ENCODE peak calls at places on chromosomes 7 and 10, in six cellular contexts. J, Z, N, K, W and Q are unnamed samples.

GRCh38 chr10:130493446-130494198 is 357.4 kb downstream of the GLRX3 start:
- DNase-seq in J (no peak), Z (no peak), N (no peak), K (no peak), W (peak), Q (no peak)

GRCh38 chr10:48976208-48976607 is 36.6 kb upstream of the LRRC18 start:
- DNase-seq in J (peak), Z (no peak), N (peak), K (no peak), W (no peak), Q (no peak)

GRCh38 chr7:122316467-122317394 is 12.2 kb upstream of the FEZF1 start:
- DNase-seq in J (no peak), Z (no peak), N (no peak), K (peak), W (no peak), Q (no peak)

GRCh38 chr10:74936577-74937445 is 110.4 kb downstream of the KAT6B start:
- DNase-seq in J (no peak), Z (no peak), N (peak), K (no peak), W (no peak), Q (no peak)

GRCh38 chr7:45983720-45984032 is 62.6 kb upstream of the IGFBP3 start:
- DNase-seq in J (no peak), Z (no peak), N (no peak), K (no peak), W (no peak), Q (no peak)

GRCh38 chr7:138383166-138383565 is 76.9 kb upstream of the TRIM24 start:
- DNase-seq in J (no peak), Z (no peak), N (no peak), K (no peak), W (no peak), Q (no peak)

GRCh38 chr7:16422917-16423316 is 1.6 kb upstream of the CRPPA start:
- DNase-seq in J (no peak), Z (no peak), N (no peak), K (no peak), W (no peak), Q (no peak)

GRCh38 chr10:22670796-22671195 is 43.6 kb downstream of the PIP4K2A start:
- DNase-seq in J (no peak), Z (no peak), N (peak), K (no peak), W (no peak), Q (no peak)

GRCh38 chr7:2266911-2267310 is 24.9 kb downstream of the NUDT1 start:
- DNase-seq in J (no peak), Z (no peak), N (peak), K (no peak), W (no peak), Q (no peak)

GRCh38 chr7:69599211-69599878 is 1.1 kb downstream of the AUTS2 start:
- DNase-seq in J (peak), Z (no peak), N (no peak), K (no peak), W (peak), Q (peak)

GRCh38 chr10:80146918-80147317 is 14.4 kb downstream of the PLAC9 start:
- DNase-seq in J (no peak), Z (no peak), N (no peak), K (no peak), W (no peak), Q (no peak)

GRCh38 chr10:30999084-30999712 is 32.5 kb downstream of the ZNF438 start:
- DNase-seq in J (no peak), Z (no peak), N (peak), K (no peak), W (no peak), Q (no peak)

GRCh38 chr10:15879663-15880062 is 19.4 kb upstream of the MINDY3 start:
- DNase-seq in J (no peak), Z (no peak), N (no peak), K (no peak), W (no peak), Q (no peak)

GRCh38 chr7:114925443-114925842 is 3.5 kb downstream of the MDFIC start:
- DNase-seq in J (no peak), Z (no peak), N (no peak), K (no peak), W (no peak), Q (no peak)

GRCh38 chr10:14530465-14530864 is 199.7 kb upstream of the FRMD4A start:
- DNase-seq in J (no peak), Z (no peak), N (peak), K (no peak), W (no peak), Q (no peak)

GRCh38 chr7:55074008-55074499 is 55.2 kb downstream of the EGFR start:
- DNase-seq in J (peak), Z (peak), N (peak), K (peak), W (no peak), Q (no peak)

GRCh38 chr7:33982425-33982786 is 77.1 kb downstream of the BMPER start:
- DNase-seq in J (no peak), Z (no peak), N (peak), K (no peak), W (no peak), Q (no peak)

GRCh38 chr10:59750155-59750945 is 2.9 kb downstream of the MRLN start:
- DNase-seq in J (no peak), Z (no peak), N (peak), K (no peak), W (no peak), Q (no peak)

GRCh38 chr7:45881280-45881758 is 7.0 kb upstream of the IGFBP1 start:
- DNase-seq in J (no peak), Z (no peak), N (no peak), K (no peak), W (no peak), Q (no peak)

GRCh38 chr7:2517004-2517403 is 2.6 kb upstream of the LFNG start:
- DNase-seq in J (no peak), Z (no peak), N (peak), K (no peak), W (no peak), Q (no peak)

GRCh38 chr7:155002411-155003214 is at the start of gene PAXIP1:
- DNase-seq in J (peak), Z (peak), N (peak), K (peak), W (peak), Q (peak)

GRCh38 chr7:105027176-105027853 is 13.3 kb downstream of the KMT2E start:
- DNase-seq in J (no peak), Z (no peak), N (no peak), K (no peak), W (no peak), Q (no peak)

GRCh38 chr7:36085096-36085495 is 68.0 kb upstream of the EEPD1 start:
- DNase-seq in J (no peak), Z (no peak), N (no peak), K (no peak), W (no peak), Q (no peak)

GRCh38 chr7:29878081-29878688 is 71.9 kb downstream of the WIPF3 start:
- DNase-seq in J (no peak), Z (no peak), N (peak), K (no peak), W (no peak), Q (no peak)

GRCh38 chr7:7884855-7885254 is 83.7 kb upstream of the GLCCI1 start:
- DNase-seq in J (no peak), Z (no peak), N (peak), K (no peak), W (no peak), Q (no peak)

GRCh38 chr7:157250605-157251228 is 86.1 kb upstream of the DNAJB6 start:
- DNase-seq in J (no peak), Z (peak), N (peak), K (peak), W (no peak), Q (no peak)

GRCh38 chr7:23299770-23300300 is 696 bp downstream of the MALSU1 start:
- DNase-seq in J (no peak), Z (no peak), N (peak), K (no peak), W (no peak), Q (no peak)

GRCh38 chr7:82154728-82155127 is 288.8 kb downstream of the CACNA2D1 start:
- DNase-seq in J (no peak), Z (no peak), N (no peak), K (no peak), W (no peak), Q (no peak)

GRCh38 chr7:17677408-17677807 is 262.9 kb downstream of the SNX13 start:
- DNase-seq in J (no peak), Z (no peak), N (peak), K (no peak), W (no peak), Q (no peak)

GRCh38 chr7:94355389-94355788 is 39.3 kb upstream of the COL1A2 start:
- DNase-seq in J (no peak), Z (no peak), N (peak), K (no peak), W (no peak), Q (no peak)

GRCh38 chr7:6413637-6414036 is 34.1 kb downstream of the DAGLB start:
- DNase-seq in J (no peak), Z (no peak), N (no peak), K (no peak), W (no peak), Q (no peak)

GRCh38 chr7:13117103-13117502 is 429.7 kb downstream of the ARL4A start:
- DNase-seq in J (no peak), Z (no peak), N (peak), K (no peak), W (no peak), Q (no peak)

GRCh38 chr10:13882112-13882711 is 295.4 kb downstream of the PRPF18 start:
- DNase-seq in J (no peak), Z (no peak), N (peak), K (no peak), W (no peak), Q (no peak)

DNA sequence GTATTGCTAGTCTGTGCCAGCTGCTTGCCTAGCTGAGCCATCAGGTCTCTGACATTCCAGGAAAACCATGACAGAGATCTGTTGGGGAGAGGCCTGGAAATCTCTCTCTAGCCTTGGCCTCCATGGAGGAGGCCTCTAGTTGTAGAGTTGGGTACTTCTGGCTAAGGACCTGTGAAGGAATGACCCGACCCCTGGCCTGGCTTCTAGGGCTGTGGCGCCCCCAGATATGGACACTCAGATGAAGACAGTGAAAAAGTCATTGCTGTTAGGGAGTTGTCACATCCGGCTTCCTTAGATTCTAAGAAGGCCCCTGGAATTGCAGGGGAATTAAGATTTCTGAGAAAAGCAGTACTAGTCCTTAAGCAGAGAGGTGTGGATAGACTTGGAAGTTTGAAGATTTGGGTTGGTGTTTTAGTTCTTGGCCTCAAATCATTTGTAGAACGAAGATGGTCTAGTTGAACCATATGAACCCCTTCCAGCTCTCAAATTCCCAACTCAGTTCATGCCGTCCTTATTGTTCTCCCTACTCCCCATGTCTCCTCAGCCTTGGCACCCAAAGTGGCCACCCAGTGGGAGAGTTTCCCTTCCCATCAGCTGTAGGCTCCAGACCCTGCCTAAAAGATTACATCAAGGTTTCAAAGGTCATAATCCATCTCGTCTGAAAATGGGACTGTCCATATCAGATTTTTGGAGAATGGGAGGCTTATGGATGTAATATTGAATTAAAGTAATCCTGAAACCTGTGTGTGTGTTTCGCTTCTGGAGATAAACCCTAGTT is 7.0 kb downstream of the HHEX start:
- DNase-seq in J (no peak), Z (no peak), N (no peak), K (no peak), W (no peak), Q (no peak)
- TF ChIP-seq POLR2A in J (no peak), Z (no peak), N (no peak), K (no peak), W (no peak), Q (no peak)

GRCh38 chr10:71891437-71891836 is 40.4 kb upstream of the PSAP start:
- DNase-seq in J (no peak), Z (no peak), N (no peak), K (no peak), W (no peak), Q (no peak)

GRCh38 chr10:71888248-71888622 is 37.2 kb upstream of the PSAP start:
- DNase-seq in J (no peak), Z (no peak), N (no peak), K (no peak), W (no peak), Q (no peak)

GRCh38 chr10:71889388-71889987 is 38.4 kb upstream of the PSAP start:
- DNase-seq in J (no peak), Z (no peak), N (no peak), K (no peak), W (no peak), Q (no peak)

GRCh38 chr10:71887767-71888166 is 36.7 kb upstream of the PSAP start:
- DNase-seq in J (no peak), Z (no peak), N (no peak), K (no peak), W (no peak), Q (no peak)

GRCh38 chr10:71888623-71889387 is 37.8 kb upstream of the PSAP start:
- DNase-seq in J (peak), Z (peak), N (peak), K (peak), W (peak), Q (peak)
- TF ChIP-seq POLR2A in J (peak), Z (no peak), N (peak), K (no peak), W (peak), Q (peak)

GRCh38 chr7:102994567-102994966 is 80.0 kb downstream of the FBXL13 start:
- DNase-seq in J (no peak), Z (no peak), N (no peak), K (no peak), W (no peak), Q (no peak)

GRCh38 chr7:102993532-102994029 is 80.8 kb downstream of the LRRC17 start:
- DNase-seq in J (peak), Z (no peak), N (peak), K (no peak), W (no peak), Q (no peak)

GRCh38 chr7:102991540-102992214 is 78.9 kb downstream of the LRRC17 start:
- DNase-seq in J (no peak), Z (no peak), N (peak), K (peak), W (no peak), Q (no peak)

GRCh38 chr7:102992509-102992819 is 79.7 kb downstream of the LRRC17 start:
- DNase-seq in J (no peak), Z (no peak), N (no peak), K (no peak), W (no peak), Q (no peak)

GRCh38 chr7:102992820-102993531 is 80.2 kb downstream of the LRRC17 start:
- DNase-seq in J (no peak), Z (no peak), N (peak), K (no peak), W (no peak), Q (no peak)
- TF ChIP-seq POLR2A in J (no peak), Z (no peak), N (no peak), K (no peak), W (no peak), Q (no peak)

DNA sequence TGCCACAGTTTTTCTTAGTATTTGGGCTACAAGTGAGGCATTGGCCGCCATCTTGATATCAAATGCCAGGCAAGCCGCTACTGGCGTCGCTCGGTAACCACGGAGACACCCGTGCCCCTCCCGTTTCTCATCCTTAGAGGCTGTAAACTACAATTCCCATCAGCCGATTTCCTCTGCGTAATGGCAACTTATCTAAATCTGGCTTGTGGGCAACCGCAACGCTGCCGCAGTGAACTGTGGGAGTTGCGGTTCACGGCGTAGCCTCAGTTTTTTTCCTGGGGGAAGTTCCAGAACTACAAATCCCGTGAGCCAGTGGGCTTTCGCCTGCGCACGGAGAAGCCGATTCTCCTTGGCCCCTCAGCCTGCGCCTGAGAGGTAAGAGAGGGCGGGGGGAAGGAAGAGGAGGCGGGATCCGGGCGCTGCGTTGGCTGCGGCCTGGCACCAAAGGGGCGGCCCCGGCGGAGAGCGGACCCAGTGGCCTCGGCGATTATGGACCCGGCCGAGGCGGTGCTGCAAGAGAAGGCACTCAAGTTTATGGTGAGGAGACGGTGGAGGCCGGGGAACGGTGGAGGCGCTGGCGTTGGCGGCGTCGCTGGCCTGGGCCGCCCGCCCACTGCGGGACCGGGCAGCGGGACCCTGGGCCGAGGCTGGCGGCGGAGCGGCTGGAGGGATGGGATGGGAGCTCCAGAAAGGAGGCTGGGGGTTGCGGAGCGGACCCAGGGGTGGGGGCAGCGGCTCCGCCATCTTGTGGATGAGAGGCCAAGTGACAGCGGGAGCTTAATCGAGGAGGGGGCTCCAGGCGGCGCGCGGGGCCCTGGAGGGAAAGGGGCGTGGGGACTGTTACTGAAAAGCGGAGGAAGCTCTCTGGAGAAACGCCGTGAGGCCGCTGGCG is at the start of gene BTRC:
- DNase-seq in J (peak), Z (peak), N (peak), K (peak), W (peak), Q (peak)
- TF ChIP-seq POLR2A in J (peak), Z (peak), N (peak), K (peak), W (peak), Q (peak)

DNA sequence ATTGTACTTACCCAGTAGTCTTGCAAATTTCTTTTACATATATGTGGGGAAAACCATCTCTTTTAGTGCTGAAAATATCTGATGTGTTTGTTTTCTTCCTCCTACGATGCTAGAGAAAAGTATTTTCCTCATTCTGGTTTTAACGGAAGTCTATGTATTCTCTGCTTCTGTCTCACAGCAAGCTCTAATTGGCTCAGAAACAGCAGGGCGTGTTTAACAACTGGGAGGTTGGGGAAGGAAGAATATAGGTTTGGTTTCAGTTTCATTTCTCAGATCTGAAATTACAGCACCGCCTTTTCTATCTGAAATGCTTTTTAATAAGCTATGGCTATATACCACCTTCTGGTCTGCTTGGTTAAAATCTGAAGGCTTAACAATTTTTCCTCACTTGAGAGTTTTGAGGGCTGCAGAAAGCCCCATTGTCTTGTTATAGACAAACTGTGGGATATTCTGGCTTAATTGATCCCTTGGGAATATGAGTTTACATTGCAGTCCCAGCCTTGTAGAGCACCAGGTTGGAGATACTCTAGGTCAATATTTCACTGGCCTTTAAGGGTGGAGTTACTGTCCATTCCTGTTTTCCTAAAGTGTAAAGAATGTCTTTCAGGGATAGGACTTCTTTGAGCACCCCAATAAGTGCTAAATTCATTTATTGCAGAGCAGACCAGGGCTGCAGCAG is at the start of gene SAMD9:
- DNase-seq in J (peak), Z (peak), N (peak), K (peak), W (no peak), Q (peak)
- TF ChIP-seq POLR2A in J (no peak), Z (peak), N (no peak), K (peak), W (peak), Q (no peak)

GRCh38 chr7:128831994-128832879 is 2.0 kb downstream of the FLNC start:
- DNase-seq in J (peak), Z (no peak), N (peak), K (no peak), W (peak), Q (peak)

GRCh38 chr7:128830231-128831177 is at the start of gene FLNC:
- DNase-seq in J (peak), Z (no peak), N (peak), K (peak), W (peak), Q (peak)

GRCh38 chr7:128832880-128833147 is 2.6 kb downstream of the FLNC start:
- DNase-seq in J (no peak), Z (no peak), N (no peak), K (no peak), W (no peak), Q (no peak)

GRCh38 chr7:128829391-128830166 is 627 bp upstream of the FLNC start:
- DNase-seq in J (no peak), Z (no peak), N (peak), K (no peak), W (no peak), Q (peak)

GRCh38 chr7:128831178-128831993 is 1.2 kb downstream of the FLNC start:
- DNase-seq in J (peak), Z (no peak), N (peak), K (peak), W (peak), Q (peak)
- TF ChIP-seq POLR2A in J (no peak), Z (no peak), N (no peak), K (peak), W (no peak), Q (peak)